ENCODE peak calls at places on chromosomes 4 and X, in eight cellular contexts. U, C, T, D, K, M, Y and B are unnamed samples.

GRCh38 chrX:16136080-16136479 is 12.7 kb downstream of the GRPR start:
- DNase-seq in U (no peak), C (no peak), T (no peak), D (no peak), K (no peak), M (no peak), Y (no peak), B (no peak)

GRCh38 chr4:124943145-124943889 is 230.8 kb upstream of the ANKRD50 start:
- DNase-seq in U (peak; percentile 89), C (no peak), T (no peak), D (no peak), K (no peak), M (no peak), Y (no peak), B (no peak)

GRCh38 chrX:133869270-133869669 is 116.1 kb downstream of the GPC3 start:
- DNase-seq in U (no peak), C (no peak), T (no peak), D (no peak), K (no peak), M (no peak), Y (no peak), B (no peak)

GRCh38 chr4:171432536-171432935 is 380.7 kb upstream of the GALNTL6 start:
- DNase-seq in U (no peak), C (no peak), T (no peak), D (no peak), K (no peak), M (no peak), Y (no peak), B (no peak)

GRCh38 chr4:15198070-15198727 is 195.9 kb downstream of the CPEB2 start:
- DNase-seq in U (no peak), C (peak; percentile 24), T (no peak), D (no peak), K (no peak), M (no peak), Y (no peak), B (no peak)

GRCh38 chrX:13717697-13718483 is 16.5 kb downstream of the TRAPPC2 start:
- DNase-seq in U (no peak), C (peak; percentile 74), T (no peak), D (no peak), K (peak; percentile 53), M (no peak), Y (no peak), B (no peak)

GRCh38 chr4:105246712-105247111 is 100.0 kb downstream of the TET2 start:
- DNase-seq in U (no peak), C (no peak), T (no peak), D (no peak), K (no peak), M (peak; percentile 96), Y (no peak), B (no peak)

GRCh38 chr4:81732980-81733379 is 261.3 kb upstream of the RASGEF1B start:
- DNase-seq in U (no peak), C (no peak), T (no peak), D (no peak), K (no peak), M (no peak), Y (no peak), B (no peak)

GRCh38 chr4:181959121-181959520 is 284.1 kb upstream of the TENM3 start:
- DNase-seq in U (peak; percentile 15), C (no peak), T (no peak), D (no peak), K (no peak), M (no peak), Y (no peak), B (no peak)

GRCh38 chr4:2276581-2277325 is 14.8 kb upstream of the MXD4 start:
- DNase-seq in U (no peak), C (no peak), T (no peak), D (no peak), K (peak; percentile 13), M (no peak), Y (no peak), B (no peak)

GRCh38 chr4:2322801-2323200 is 60.9 kb upstream of the MXD4 start:
- DNase-seq in U (no peak), C (no peak), T (no peak), D (no peak), K (no peak), M (no peak), Y (no peak), B (no peak)

GRCh38 chrX:150200820-150201287 is 162.3 kb upstream of the MAMLD1 start:
- DNase-seq in U (peak; percentile 98), C (no peak), T (no peak), D (peak; percentile 13), K (peak; percentile 87), M (peak; percentile 92), Y (peak; percentile 48), B (no peak)

GRCh38 chrX:150201391-150201790 is 161.7 kb upstream of the MAMLD1 start:
- DNase-seq in U (no peak), C (no peak), T (no peak), D (no peak), K (no peak), M (no peak), Y (no peak), B (no peak)

GRCh38 chrX:150202641-150203248 is 160.4 kb upstream of the MAMLD1 start:
- DNase-seq in U (no peak), C (no peak), T (no peak), D (no peak), K (no peak), M (peak; percentile 19), Y (no peak), B (no peak)

GRCh38 chrX:150203249-150203647 is 159.9 kb upstream of the MAMLD1 start:
- DNase-seq in U (no peak), C (no peak), T (no peak), D (no peak), K (no peak), M (no peak), Y (no peak), B (no peak)

GRCh38 chrX:150201841-150202240 is 161.3 kb upstream of the MAMLD1 start:
- DNase-seq in U (peak; percentile 35), C (no peak), T (no peak), D (no peak), K (no peak), M (no peak), Y (no peak), B (no peak)
- H3K4me1 ChIP-seq in U (peaks cover 37% of the 10 kb centered on the region), C (peaks cover 2% of the 10 kb centered on the region), T (no peaks in the 10 kb centered on the region), D (no peaks in the 10 kb centered on the region), K (no peaks in the 10 kb centered on the region), M (peaks cover 7% of the 10 kb centered on the region), Y (no peaks in the 10 kb centered on the region), B (no peaks in the 10 kb centered on the region)

GRCh38 chrX:49799828-49800227 is 29.3 kb upstream of the PAGE4 start:
- DNase-seq in U (no peak), C (no peak), T (no peak), D (no peak), K (no peak), M (no peak), Y (no peak), B (no peak)
- H3K9me3 ChIP-seq in U (no peaks in the 10 kb centered on the region), C (no peaks in the 10 kb centered on the region), T (no peaks in the 10 kb centered on the region), D (no peaks in the 10 kb centered on the region), K (no peaks in the 10 kb centered on the region), M (no peaks in the 10 kb centered on the region), Y (no peaks in the 10 kb centered on the region), B (no peaks in the 10 kb centered on the region)

GRCh38 chr4:102501635-102502382 is 650 bp downstream of the NFKB1 start:
- DNase-seq in U (peak; percentile 68), C (peak; percentile 89), T (peak; percentile 46), D (peak; percentile 49), K (peak; percentile 90), M (peak; percentile 63), Y (peak; percentile 90), B (peak; percentile 46)
- H3K4me1 ChIP-seq in U (peaks cover 27% of the 10 kb centered on the region), C (no peaks in the 10 kb centered on the region), T (peaks cover 27% of the 10 kb centered on the region), D (peaks cover 44% of the 10 kb centered on the region), K (peaks cover 3% of the 10 kb centered on the region), M (peaks cover 5% of the 10 kb centered on the region), Y (peaks cover 16% of the 10 kb centered on the region), B (peaks cover 40% of the 10 kb centered on the region)

DNA sequence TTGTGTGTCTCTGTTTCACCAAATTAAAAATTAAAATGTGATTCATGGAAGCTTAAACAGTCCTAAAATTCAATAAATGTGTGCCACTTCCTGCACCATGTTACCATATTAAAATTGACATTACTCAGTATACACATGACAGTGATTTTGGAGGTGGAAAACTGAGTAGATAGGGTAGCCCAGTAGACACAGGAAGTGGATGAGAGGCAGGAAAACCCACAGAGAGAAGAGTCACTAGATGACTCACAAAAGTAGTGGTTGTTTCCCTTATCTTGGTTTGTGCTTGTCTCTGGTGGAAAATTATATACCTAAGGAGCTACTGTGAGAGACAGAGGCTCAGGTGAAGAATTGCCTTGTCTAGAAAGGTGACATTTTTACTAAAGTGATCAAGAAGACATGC is 375.8 kb upstream of the CXorf51B start:
- DNase-seq in U (peak; percentile 8), C (no peak), T (no peak), D (no peak), K (no peak), M (no peak), Y (no peak), B (no peak)
- H3K9me3 ChIP-seq in U (no peaks in the 10 kb centered on the region), C (no peaks in the 10 kb centered on the region), T (no peaks in the 10 kb centered on the region), D (no peaks in the 10 kb centered on the region), K (no peaks in the 10 kb centered on the region), M (peaks cover 46% of the 10 kb centered on the region), Y (no peaks in the 10 kb centered on the region), B (peaks cover 2% of the 10 kb centered on the region)

DNA sequence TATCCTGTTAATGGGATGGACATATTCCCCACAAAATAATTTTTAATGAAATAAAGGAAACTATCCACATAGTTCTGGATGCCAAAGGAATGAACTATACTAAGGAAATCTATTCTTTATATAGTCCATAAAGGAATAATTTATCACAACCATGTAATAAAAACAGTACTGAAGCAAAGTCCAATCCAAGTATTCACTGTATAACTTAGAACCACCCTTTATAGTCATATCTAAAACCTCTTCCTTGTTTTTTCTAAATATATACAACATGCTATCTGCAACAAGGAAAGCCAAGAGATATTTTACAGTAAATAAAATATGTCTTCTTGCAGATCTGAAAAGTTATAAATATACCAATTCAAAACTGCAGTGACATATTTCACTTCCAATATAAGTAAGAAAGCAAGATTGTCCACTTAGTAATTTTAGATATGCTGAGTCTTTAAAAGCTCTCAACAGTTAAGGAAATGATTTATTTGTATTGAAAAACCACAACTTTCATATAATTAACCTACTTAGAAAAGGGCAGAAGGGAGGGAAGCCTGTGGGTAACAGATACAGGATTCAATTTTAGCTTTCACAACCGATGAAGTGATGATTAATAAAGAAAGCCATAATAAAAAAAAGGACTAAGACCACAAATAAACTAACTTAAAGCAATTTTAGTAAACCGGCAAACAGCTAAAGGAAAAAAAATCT is 8.0 kb downstream of the NR3C2 start:
- DNase-seq in U (no peak), C (no peak), T (no peak), D (no peak), K (no peak), M (no peak), Y (no peak), B (no peak)
- H3K4me1 ChIP-seq in U (peaks cover 5% of the 10 kb centered on the region), C (peaks cover 4% of the 10 kb centered on the region), T (peaks cover 58% of the 10 kb centered on the region), D (peaks cover 4% of the 10 kb centered on the region), K (no peaks in the 10 kb centered on the region), M (no peaks in the 10 kb centered on the region), Y (peaks cover 16% of the 10 kb centered on the region), B (peaks cover 17% of the 10 kb centered on the region)